ENCODE peak calls at places on chromosomes 3 and 15, in four cellular contexts. C is stimulated activated CD4-positive, alpha-beta T cell treated with anti-CD3 and anti-CD28 coated beads, TNF-alpha, amount 100 ng/mL, for 4 hours; I is GM10248; Z is left lung. E is an unnamed sample.

GRCh38 chr15:63896336-63897115 is 62.8 kb upstream of the HERC1 start:
- DNase-seq in C (no peak), I (peak), Z (peak), E (peak)

GRCh38 chr3:65573548-65574116 is 465.1 kb downstream of the MAGI1 start:
- DNase-seq in C (no peak), I (no peak), Z (no peak), E (no peak)

GRCh38 chr3:132399054-132399929 is 18.0 kb upstream of the DNAJC13 start:
- DNase-seq in C (no peak), I (peak), Z (no peak), E (no peak)

GRCh38 chr3:187952849-187953248 is 201.1 kb upstream of the LPP start:
- DNase-seq in C (no peak), I (no peak), Z (no peak), E (no peak)

GRCh38 chr15:81886586-81886985 is 159.2 kb downstream of the MEX3B start:
- DNase-seq in C (no peak), I (no peak), Z (no peak), E (no peak)

GRCh38 chr3:184583345-184584000 is 21.9 kb downstream of the EPHB3 start:
- DNase-seq in C (no peak), I (no peak), Z (no peak), E (no peak)

GRCh38 chr3:55690746-55691540 is 203.8 kb upstream of the WNT5A start:
- DNase-seq in C (no peak), I (peak), Z (peak), E (no peak)

GRCh38 chr3:149388001-149388435 is 10.6 kb upstream of the TM4SF1 start:
- DNase-seq in C (no peak), I (no peak), Z (no peak), E (no peak)

GRCh38 chr15:58228708-58229107 is 90.5 kb downstream of the AQP9 start:
- DNase-seq in C (no peak), I (no peak), Z (no peak), E (no peak)

GRCh38 chr15:83380026-83380425 is 67.1 kb upstream of the SH3GL3 start:
- DNase-seq in C (no peak), I (no peak), Z (no peak), E (no peak)

GRCh38 chr3:23931597-23931996 is 13.5 kb upstream of the NR1D2 start:
- DNase-seq in C (no peak), I (no peak), Z (no peak), E (no peak)

GRCh38 chr15:84883433-84883832 is 1.0 kb upstream of the SLC28A1 start:
- DNase-seq in C (no peak), I (no peak), Z (no peak), E (no peak)

GRCh38 chr3:151305081-151305777 is 11.4 kb downstream of the GPR87 start:
- DNase-seq in C (no peak), I (no peak), Z (peak), E (no peak)

GRCh38 chr3:67897686-67898336 is 243.4 kb upstream of the SUCLG2 start:
- DNase-seq in C (no peak), I (no peak), Z (no peak), E (no peak)

GRCh38 chr3:65751123-65751700 is 287.5 kb downstream of the MAGI1 start:
- DNase-seq in C (no peak), I (peak), Z (no peak), E (no peak)

GRCh38 chr3:101676219-101676764 is 640 bp downstream of the ZBTB11 start:
- DNase-seq in C (peak), I (peak), Z (peak), E (no peak)

GRCh38 chr3:106518516-106518915 is 649.7 kb upstream of the CBLB start:
- DNase-seq in C (no peak), I (no peak), Z (no peak), E (no peak)

GRCh38 chr3:157159037-157159761 is 748 bp downstream of the CCNL1 start:
- DNase-seq in C (peak), I (peak), Z (peak), E (peak)

GRCh38 chr3:52153389-52154096 is 680 bp downstream of the POC1A start:
- DNase-seq in C (no peak), I (no peak), Z (no peak), E (peak)

GRCh38 chr15:40859206-40859851 is 14.7 kb downstream of the RHOV start:
- DNase-seq in C (peak), I (peak), Z (peak), E (peak)

GRCh38 chr15:73273181-73274002 is 95.4 kb downstream of the HCN4 start:
- DNase-seq in C (peak), I (peak), Z (no peak), E (no peak)

GRCh38 chr3:105014631-105015030 is 352.1 kb upstream of the ALCAM start:
- DNase-seq in C (no peak), I (no peak), Z (no peak), E (no peak)

GRCh38 chr3:88113311-88114162 is 36.2 kb upstream of the C3orf38 start:
- DNase-seq in C (peak), I (peak), Z (no peak), E (no peak)

GRCh38 chr3:11642455-11643162 is 1.1 kb downstream of the VGLL4 start:
- DNase-seq in C (no peak), I (peak), Z (peak), E (peak)

GRCh38 chr3:64088408-64089136 is 65.3 kb upstream of the PSMD6 start:
- DNase-seq in C (no peak), I (no peak), Z (no peak), E (no peak)

GRCh38 chr3:14516738-14517345 is 23.3 kb downstream of the GRIP2 start:
- DNase-seq in C (no peak), I (no peak), Z (no peak), E (no peak)

GRCh38 chr3:123084192-123084591 is 17.4 kb downstream of the PDIA5 start:
- DNase-seq in C (no peak), I (no peak), Z (no peak), E (no peak)

E was measured in CD14-positive monocyte.